ENCODE peak calls at places on chromosomes 11 and 22, in four cellular contexts. X is PC-9, G is HCT116, S is PC-3. M is an unnamed sample.
A peak's percentile ranks its signal among the peaks of the same experiment; 100 is the strongest.

GRCh38 chr11:35629511-35629910 is 11.3 kb downstream of the FJX1 start:
- DNase-seq in X (no peak), G (no peak), S (no peak), M (no peak)

GRCh38 chr22:34414467-34415440 is 494.5 kb upstream of the LARGE1 start:
- DNase-seq in X (peak; percentile 62), G (peak; percentile 4), S (peak; percentile 46), M (peak; percentile 52)

GRCh38 chr11:60970369-60970774 is 1.1 kb upstream of the CD6 start:
- DNase-seq in X (no peak), G (peak; percentile 16), S (peak; percentile 75), M (no peak)

GRCh38 chr22:45585946-45586540 is 83.4 kb downstream of the FBLN1 start:
- DNase-seq in X (no peak), G (no peak), S (no peak), M (no peak)

GRCh38 chr11:33635161-33635560 is 65.5 kb downstream of the C11orf91 start:
- DNase-seq in X (peak; percentile 28), G (no peak), S (no peak), M (no peak)

GRCh38 chr11:64253043-64253442 is 1.7 kb downstream of the PLCB3 start:
- DNase-seq in X (no peak), G (no peak), S (no peak), M (no peak)

GRCh38 chr22:23063539-23064380 is 6.6 kb upstream of the GNAZ start:
- DNase-seq in X (no peak), G (no peak), S (no peak), M (no peak)

GRCh38 chr11:104682241-104682640 is 216.0 kb downstream of the CASP12 start:
- DNase-seq in X (no peak), G (no peak), S (no peak), M (no peak)

GRCh38 chr11:1946812-1947480 is at the start of gene MRPL23:
- DNase-seq in X (no peak), G (no peak), S (no peak), M (no peak)

GRCh38 chr11:97290444-97291041 is 900.7 kb downstream of the JRKL start:
- DNase-seq in X (peak; percentile 12), G (no peak), S (no peak), M (no peak)

GRCh38 chr11:100639140-100639539 is 47.9 kb upstream of the ARHGAP42 start:
- DNase-seq in X (no peak), G (no peak), S (no peak), M (peak; percentile 84)

GRCh38 chr22:40486962-40487602 is 116.7 kb downstream of the SGSM3 start:
- DNase-seq in X (no peak), G (no peak), S (no peak), M (no peak)

GRCh38 chr11:78688460-78688859 is 113.8 kb upstream of the NARS2 start:
- DNase-seq in X (peak; percentile 50), G (no peak), S (peak; percentile 97), M (no peak)

GRCh38 chr11:8839957-8840945 is 70.7 kb upstream of the AKIP1 start:
- DNase-seq in X (no peak), G (no peak), S (peak; percentile 27), M (no peak)

GRCh38 chr11:25816411-25816810 is 515.5 kb upstream of the ANO3 start:
- DNase-seq in X (no peak), G (no peak), S (no peak), M (no peak)

GRCh38 chr11:92225206-92225562 is 566 bp downstream of the FAT3 start:
- DNase-seq in X (no peak), G (no peak), S (no peak), M (no peak)

GRCh38 chr22:19488884-19489843 is 9.4 kb downstream of the CDC45 start:
- DNase-seq in X (no peak), G (no peak), S (peak; percentile 13), M (no peak)

GRCh38 chr11:135069884-135070283 is 657.8 kb upstream of the B3GAT1 start:
- DNase-seq in X (peak; percentile 68), G (no peak), S (peak; percentile 1), M (peak; percentile 6)

GRCh38 chr11:2097356-2097997 is 41.7 kb downstream of the IGF2 start:
- DNase-seq in X (no peak), G (no peak), S (peak; percentile 22), M (no peak)

GRCh38 chr11:2566223-2567025 is 121.6 kb downstream of the KCNQ1 start:
- DNase-seq in X (no peak), G (no peak), S (no peak), M (no peak)

GRCh38 chr11:67238894-67239794 is 27.1 kb upstream of the GRK2 start:
- DNase-seq in X (no peak), G (no peak), S (peak; percentile 27), M (no peak)

GRCh38 chr11:67237574-67237973 is 28.7 kb upstream of the GRK2 start:
- DNase-seq in X (no peak), G (no peak), S (no peak), M (no peak)

GRCh38 chr11:67239795-67240574 is 26.3 kb upstream of the GRK2 start:
- DNase-seq in X (peak; percentile 99), G (peak; percentile 93), S (peak; percentile 99), M (peak; percentile 94)

GRCh38 chr11:67242548-67242947 is 23.7 kb upstream of the GRK2 start:
- DNase-seq in X (no peak), G (no peak), S (no peak), M (no peak)

GRCh38 chr11:67240575-67241389 is 25.5 kb upstream of the GRK2 start:
- DNase-seq in X (peak; percentile 87), G (no peak), S (peak; percentile 84), M (no peak)
- H3K27ac ChIP-seq in X (peak overlapping the region; percentile 80), G (peak overlapping the region; percentile 77), S (peak overlapping the region; percentile 86), M (peak overlapping the region; percentile 85)

DNA sequence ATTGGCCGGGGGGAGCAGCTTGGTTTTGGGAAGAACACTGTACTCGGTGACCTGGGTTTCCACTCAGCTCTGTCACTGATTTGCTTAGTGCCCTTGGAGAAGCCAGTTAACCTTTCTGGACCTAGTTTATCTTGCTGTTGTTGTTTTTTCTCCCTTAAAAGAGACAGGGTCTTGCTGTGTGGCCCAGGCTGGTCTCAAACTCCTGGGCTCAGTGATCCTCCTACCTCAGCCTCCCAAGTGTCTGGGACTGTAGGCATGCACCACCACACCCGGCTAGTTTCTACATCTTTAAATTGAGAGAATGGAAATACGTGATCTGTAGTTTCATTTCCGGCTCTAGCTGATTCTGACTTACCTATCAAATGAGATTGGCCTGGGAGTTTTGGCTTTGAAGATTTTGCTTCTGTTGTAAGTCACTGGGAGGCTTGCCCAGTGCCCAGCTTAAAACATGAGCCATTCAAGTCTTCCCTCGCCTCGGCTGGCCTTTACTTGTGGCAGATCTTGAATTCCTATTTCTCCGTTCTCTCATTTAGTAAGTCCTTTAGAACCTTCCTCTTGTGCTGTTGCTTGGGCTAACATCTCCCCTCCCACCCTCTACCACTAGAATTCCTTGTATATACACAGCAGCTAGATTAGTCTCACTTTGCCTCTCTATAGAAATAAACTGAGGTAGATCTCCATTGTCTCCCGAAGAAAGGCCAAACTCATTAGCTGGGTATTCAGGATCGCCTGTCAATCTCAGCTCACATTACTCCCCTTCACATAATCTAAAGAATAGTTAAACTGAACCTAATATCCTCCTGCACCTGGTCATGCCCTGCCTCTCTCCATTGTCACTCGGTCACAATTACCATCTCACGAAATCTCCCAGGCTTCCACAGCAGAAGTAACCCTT is 87.7 kb upstream of the SLC25A18 start:
- DNase-seq in X (no peak), G (no peak), S (no peak), M (no peak)
- H3K27ac ChIP-seq in X (no peak overlapping the region), G (no peak overlapping the region), S (no peak overlapping the region), M (no peak overlapping the region)

DNA sequence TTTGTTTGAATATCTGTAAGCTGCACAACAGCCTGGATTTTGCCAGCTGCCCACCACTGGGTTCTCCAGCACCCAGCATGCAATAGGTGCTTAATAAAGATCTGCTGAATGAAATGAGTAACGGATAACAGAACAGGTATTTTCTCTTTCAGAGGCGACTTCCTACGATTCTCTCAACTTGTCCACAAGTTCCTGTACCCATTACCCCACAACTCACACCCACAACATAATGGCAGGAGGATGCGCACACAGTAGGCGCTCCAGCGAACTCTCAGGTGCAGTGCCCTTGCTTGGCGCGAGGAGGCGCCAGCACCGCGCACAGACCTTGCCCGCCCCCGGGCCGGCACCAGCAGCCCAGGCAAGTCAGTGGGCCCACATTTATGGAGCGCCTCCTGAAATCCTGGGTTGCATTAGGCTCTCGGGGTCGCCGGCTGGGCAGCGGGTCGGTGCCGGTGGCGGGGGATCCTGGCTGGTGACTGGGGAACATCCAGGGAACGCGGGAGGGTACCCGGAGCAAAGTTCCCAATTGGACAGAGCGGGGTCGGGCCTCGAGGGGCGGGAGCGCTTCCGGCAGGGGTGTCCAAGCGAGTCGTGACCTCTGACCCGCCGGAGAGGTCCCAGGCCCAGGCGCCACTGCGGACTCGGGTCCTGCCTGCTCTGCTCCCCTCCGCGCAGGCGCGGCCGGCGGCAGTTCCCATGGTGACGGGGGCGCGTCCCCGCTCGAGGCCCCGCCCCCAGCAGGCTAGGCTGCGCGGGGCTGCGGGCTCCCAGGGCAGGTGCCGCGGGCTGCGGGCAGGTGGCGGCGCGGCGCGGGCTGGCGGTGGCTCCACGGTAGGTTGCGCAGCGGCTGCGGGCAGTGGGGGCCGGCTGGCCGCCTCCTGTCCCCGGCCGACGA is at the start of gene KIAA1671:
- DNase-seq in X (peak; percentile 67), G (peak; percentile 53), S (peak; percentile 85), M (no peak)
- H3K27ac ChIP-seq in X (peak within 1 kb of the TSS; percentile 87), G (peak within 1 kb of the TSS; percentile 98), S (peak within 1 kb of the TSS; percentile 88), M (peak within 1 kb of the TSS; percentile 87)

GRCh38 chr11:130416537-130416896 is 11.9 kb downstream of the ADAMTS8 start:
- DNase-seq in X (no peak), G (no peak), S (no peak), M (no peak)
- H3K27ac ChIP-seq in X (no peak overlapping the region), G (no peak overlapping the region), S (no peak overlapping the region), M (no peak overlapping the region)

GRCh38 chr11:116473236-116473769 is 299.5 kb downstream of the BUD13 start:
- DNase-seq in X (no peak), G (no peak), S (no peak), M (no peak)

GRCh38 chr11:116471608-116472007 is 301.2 kb downstream of the BUD13 start:
- DNase-seq in X (no peak), G (peak; percentile 32), S (no peak), M (no peak)

GRCh38 chr11:116467809-116468208 is 305.0 kb downstream of the BUD13 start:
- DNase-seq in X (no peak), G (no peak), S (no peak), M (peak; percentile 16)

GRCh38 chr11:116473790-116474346 is 298.9 kb downstream of the BUD13 start:
- DNase-seq in X (no peak), G (no peak), S (no peak), M (no peak)

DNA sequence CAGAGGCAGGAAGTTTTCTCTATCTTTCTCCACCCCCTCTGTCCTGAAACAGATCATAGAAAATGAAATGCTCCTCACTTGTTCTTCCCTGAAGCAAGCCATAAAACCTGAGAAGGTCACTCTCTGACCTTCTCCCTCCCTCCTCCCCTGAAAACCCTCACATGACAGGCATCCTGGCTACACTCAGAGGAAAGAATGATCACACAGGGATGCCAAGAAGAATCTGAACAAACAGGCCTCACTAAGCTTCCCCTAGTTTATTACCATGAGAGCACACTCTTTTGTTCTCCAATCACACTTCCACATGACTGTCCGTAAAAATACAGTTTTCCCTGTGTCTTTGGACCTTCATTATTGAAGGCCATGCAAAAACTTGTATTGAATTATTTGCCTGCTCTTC is 300.1 kb downstream of the BUD13 start:
- DNase-seq in X (no peak), G (no peak), S (no peak), M (no peak)
- H3K27ac ChIP-seq in X (no peak overlapping the region), G (no peak overlapping the region), S (no peak overlapping the region), M (peak overlapping the region; percentile 81)

M was measured in epithelial cell of prostate.